ENCODE peak calls at places on chromosomes 5 and 9, in five cellular contexts. One of them, this sample, is unnamed.

GRCh38 chr5:77396017-77396416 is 96.1 kb downstream of the WDR41 start:
- DNase-seq in left lung: no peak
- DNase-seq in adrenal gland: no peak
- DNase-seq in psoas muscle: no peak
- DNase-seq in brain microvascular endothelial cell: no peak
- DNase-seq in this sample: no peak

GRCh38 chr5:68949711-68950110 is 144.1 kb upstream of the SLC30A5 start:
- DNase-seq in left lung: no peak
- DNase-seq in brain microvascular endothelial cell: no peak
- DNase-seq in psoas muscle: no peak
- DNase-seq in adrenal gland: no peak
- DNase-seq in this sample: no peak

GRCh38 chr5:1073239-1074102 is 38.4 kb downstream of the SLC12A7 start:
- DNase-seq in adrenal gland: no peak
- DNase-seq in psoas muscle: no peak
- DNase-seq in brain microvascular endothelial cell: no peak
- DNase-seq in left lung: no peak
- DNase-seq in this sample: no peak

GRCh38 chr5:125446986-125447385 is 700.5 kb upstream of the ZNF608 start:
- DNase-seq in adrenal gland: no peak
- DNase-seq in psoas muscle: no peak
- DNase-seq in brain microvascular endothelial cell: peak; percentile 77
- DNase-seq in left lung: no peak
- DNase-seq in this sample: no peak

GRCh38 chr5:78509884-78510769 is 138.4 kb downstream of the LHFPL2 start:
- DNase-seq in psoas muscle: peak; percentile 70
- DNase-seq in adrenal gland: peak; percentile 78
- DNase-seq in left lung: peak; percentile 86
- DNase-seq in brain microvascular endothelial cell: no peak
- DNase-seq in this sample: peak; percentile 21

GRCh38 chr5:176700239-176700847 is 53.1 kb downstream of the TSPAN17 start:
- DNase-seq in psoas muscle: no peak
- DNase-seq in adrenal gland: no peak
- DNase-seq in brain microvascular endothelial cell: no peak
- DNase-seq in left lung: no peak
- DNase-seq in this sample: no peak

GRCh38 chr5:56734066-56734766 is 81.1 kb upstream of the MAP3K1 start:
- DNase-seq in adrenal gland: no peak
- DNase-seq in brain microvascular endothelial cell: no peak
- DNase-seq in psoas muscle: no peak
- DNase-seq in left lung: no peak
- DNase-seq in this sample: no peak

GRCh38 chr5:131252824-131253171 is 11.1 kb upstream of the CDC42SE2 start:
- DNase-seq in brain microvascular endothelial cell: no peak
- DNase-seq in adrenal gland: peak; percentile 55
- DNase-seq in left lung: peak; percentile 78
- DNase-seq in psoas muscle: peak; percentile 21
- DNase-seq in this sample: no peak

GRCh38 chr9:134025606-134026541 is 593 bp downstream of the BRD3OS start:
- DNase-seq in brain microvascular endothelial cell: peak; percentile 14
- DNase-seq in left lung: peak; percentile 57
- DNase-seq in psoas muscle: peak; percentile 39
- DNase-seq in adrenal gland: peak; percentile 63
- DNase-seq in this sample: peak; percentile 63

GRCh38 chr5:157384971-157385709 is 74.9 kb upstream of the NIPAL4 start:
- DNase-seq in left lung: no peak
- DNase-seq in psoas muscle: no peak
- DNase-seq in adrenal gland: no peak
- DNase-seq in brain microvascular endothelial cell: peak; percentile 99
- DNase-seq in this sample: no peak
- H3K36me3 ChIP-seq in left lung: no peaks in the 10 kb centered on the region
- H3K36me3 ChIP-seq in psoas muscle: no peaks in the 10 kb centered on the region
- H3K36me3 ChIP-seq in adrenal gland: no peaks in the 10 kb centered on the region
- H3K36me3 ChIP-seq in brain microvascular endothelial cell: no peaks in the 10 kb centered on the region
- H3K36me3 ChIP-seq in this sample: no peaks in the 10 kb centered on the region

GRCh38 chr9:100474950-100475276 is 2.0 kb downstream of the TMEFF1 start:
- DNase-seq in adrenal gland: no peak
- DNase-seq in brain microvascular endothelial cell: no peak
- DNase-seq in psoas muscle: no peak
- DNase-seq in left lung: no peak
- DNase-seq in this sample: no peak

GRCh38 chr9:100477221-100477620 is 4.3 kb downstream of the TMEFF1 start:
- DNase-seq in psoas muscle: no peak
- DNase-seq in adrenal gland: no peak
- DNase-seq in brain microvascular endothelial cell: no peak
- DNase-seq in left lung: no peak
- DNase-seq in this sample: no peak

GRCh38 chr9:100485196-100485595 is 12.2 kb downstream of the TMEFF1 start:
- DNase-seq in brain microvascular endothelial cell: no peak
- DNase-seq in adrenal gland: no peak
- DNase-seq in psoas muscle: no peak
- DNase-seq in left lung: no peak
- DNase-seq in this sample: no peak

GRCh38 chr9:100478192-100478591 is 5.2 kb downstream of the TMEFF1 start:
- DNase-seq in brain microvascular endothelial cell: no peak
- DNase-seq in adrenal gland: no peak
- DNase-seq in left lung: no peak
- DNase-seq in psoas muscle: no peak
- DNase-seq in this sample: no peak

DNA sequence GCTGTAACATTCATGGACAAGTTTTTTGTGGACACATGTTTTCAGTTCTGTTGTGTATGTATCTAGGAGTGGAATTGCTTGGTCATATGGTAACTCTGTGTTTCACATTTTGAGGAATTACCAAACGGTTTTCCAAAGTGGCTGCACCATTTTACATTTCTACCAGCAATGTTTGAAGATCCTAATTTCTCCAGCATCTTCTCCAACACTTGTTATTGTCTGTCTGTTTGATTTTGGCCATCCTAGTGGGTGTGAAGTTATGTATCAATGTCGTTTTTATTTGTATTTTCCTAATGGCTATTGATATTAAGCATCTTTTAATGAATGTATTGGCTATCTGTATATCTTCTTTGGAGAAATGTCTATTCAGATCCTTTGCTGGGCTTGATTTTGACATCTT is 6.9 kb downstream of the TMEFF1 start:
- DNase-seq in adrenal gland: no peak
- DNase-seq in brain microvascular endothelial cell: no peak
- DNase-seq in psoas muscle: no peak
- DNase-seq in left lung: no peak
- DNase-seq in this sample: no peak
- H3K36me3 ChIP-seq in adrenal gland: no peaks in the 10 kb centered on the region
- H3K36me3 ChIP-seq in brain microvascular endothelial cell: no peaks in the 10 kb centered on the region
- H3K36me3 ChIP-seq in psoas muscle: no peaks in the 10 kb centered on the region
- H3K36me3 ChIP-seq in left lung: no peaks in the 10 kb centered on the region
- H3K36me3 ChIP-seq in this sample: no peaks in the 10 kb centered on the region

GRCh38 chr9:97598461-97599288 is 34.5 kb downstream of the TSTD2 start:
- DNase-seq in psoas muscle: peak; percentile 66
- DNase-seq in adrenal gland: peak; percentile 90
- DNase-seq in brain microvascular endothelial cell: peak; percentile 81
- DNase-seq in left lung: peak; percentile 62
- DNase-seq in this sample: peak; percentile 88
- H3K36me3 ChIP-seq in psoas muscle: peaks cover 7% of the 10 kb centered on the region
- H3K36me3 ChIP-seq in adrenal gland: peaks cover 62% of the 10 kb centered on the region
- H3K36me3 ChIP-seq in brain microvascular endothelial cell: peaks cover 20% of the 10 kb centered on the region
- H3K36me3 ChIP-seq in left lung: no peaks in the 10 kb centered on the region
- H3K36me3 ChIP-seq in this sample: no peaks in the 10 kb centered on the region

GRCh38 chr9:95480346-95480745 is 36.4 kb downstream of the PTCH1 start:
- DNase-seq in brain microvascular endothelial cell: no peak
- DNase-seq in psoas muscle: no peak
- DNase-seq in left lung: no peak
- DNase-seq in adrenal gland: no peak
- DNase-seq in this sample: no peak

GRCh38 chr9:95483431-95483830 is 33.3 kb downstream of the PTCH1 start:
- DNase-seq in psoas muscle: no peak
- DNase-seq in adrenal gland: no peak
- DNase-seq in left lung: no peak
- DNase-seq in brain microvascular endothelial cell: no peak
- DNase-seq in this sample: no peak

GRCh38 chr9:95477441-95477840 is 39.3 kb downstream of the PTCH1 start:
- DNase-seq in adrenal gland: no peak
- DNase-seq in psoas muscle: no peak
- DNase-seq in left lung: no peak
- DNase-seq in brain microvascular endothelial cell: no peak
- DNase-seq in this sample: no peak

GRCh38 chr9:95481000-95481399 is 35.8 kb downstream of the PTCH1 start:
- DNase-seq in psoas muscle: no peak
- DNase-seq in adrenal gland: no peak
- DNase-seq in left lung: no peak
- DNase-seq in brain microvascular endothelial cell: no peak
- DNase-seq in this sample: no peak

GRCh38 chr9:95477885-95478790 is 38.6 kb downstream of the PTCH1 start:
- DNase-seq in brain microvascular endothelial cell: no peak
- DNase-seq in psoas muscle: no peak
- DNase-seq in adrenal gland: no peak
- DNase-seq in left lung: no peak
- DNase-seq in this sample: no peak
- H3K36me3 ChIP-seq in brain microvascular endothelial cell: no peaks in the 10 kb centered on the region
- H3K36me3 ChIP-seq in psoas muscle: peaks cover 8% of the 10 kb centered on the region
- H3K36me3 ChIP-seq in adrenal gland: peaks cover 39% of the 10 kb centered on the region
- H3K36me3 ChIP-seq in left lung: no peaks in the 10 kb centered on the region
- H3K36me3 ChIP-seq in this sample: no peaks in the 10 kb centered on the region

GRCh38 chr9:88418025-88418424 is 29.8 kb downstream of the SPIN1 start:
- DNase-seq in psoas muscle: no peak
- DNase-seq in adrenal gland: no peak
- DNase-seq in brain microvascular endothelial cell: no peak
- DNase-seq in left lung: no peak
- DNase-seq in this sample: no peak
- H3K36me3 ChIP-seq in psoas muscle: no peaks in the 10 kb centered on the region
- H3K36me3 ChIP-seq in adrenal gland: no peaks in the 10 kb centered on the region
- H3K36me3 ChIP-seq in brain microvascular endothelial cell: peaks cover 4% of the 10 kb centered on the region
- H3K36me3 ChIP-seq in left lung: peaks cover 7% of the 10 kb centered on the region
- H3K36me3 ChIP-seq in this sample: no peaks in the 10 kb centered on the region

DNA sequence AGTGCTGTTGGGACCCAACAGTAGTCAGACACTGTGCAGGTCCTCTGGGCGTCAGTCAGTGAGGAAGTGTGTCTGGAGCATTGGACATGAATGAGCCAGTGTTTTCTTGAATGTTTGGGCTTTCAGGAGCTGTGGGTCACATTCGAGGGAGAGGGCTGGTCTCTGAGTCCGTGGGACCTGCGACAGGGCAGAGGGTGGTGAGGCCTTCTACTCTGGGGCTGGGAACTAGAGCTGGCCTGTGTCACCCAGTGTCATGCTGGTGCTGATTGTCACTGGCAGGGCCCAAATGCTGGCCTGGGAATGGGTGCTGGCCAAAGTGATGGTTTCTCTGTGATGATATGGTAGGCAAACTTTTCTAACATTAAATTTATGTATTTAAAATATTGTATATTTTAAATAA is 10.3 kb downstream of the POLR1E start:
- DNase-seq in psoas muscle: no peak
- DNase-seq in left lung: no peak
- DNase-seq in brain microvascular endothelial cell: no peak
- DNase-seq in adrenal gland: no peak
- DNase-seq in this sample: no peak
- H3K36me3 ChIP-seq in psoas muscle: peaks cover 11% of the 10 kb centered on the region
- H3K36me3 ChIP-seq in left lung: no peaks in the 10 kb centered on the region
- H3K36me3 ChIP-seq in brain microvascular endothelial cell: peaks cover 63% of the 10 kb centered on the region
- H3K36me3 ChIP-seq in adrenal gland: peaks cover 68% of the 10 kb centered on the region
- H3K36me3 ChIP-seq in this sample: no peaks in the 10 kb centered on the region